ENCODE peak calls at places on chromosome 14, in eight cellular contexts. X is stomach; G is CD8-positive, alpha-beta T cell; T is heart left ventricle; H is EL; P is astrocyte of the hippocampus; U is kidney tubule cell; Q is globus pallidus. B is an unnamed sample.

GRCh38 chr14:22555573-22556011 is 33.4 kb downstream of the DAD1 start:
- DNase-seq in X (no peak), G (peak; percentile 54), T (no peak), H (no peak), P (no peak), U (peak; percentile 79), Q (no peak), B (no peak)

GRCh38 chr14:64855732-64856527 is 23.8 kb downstream of the SPTB start:
- DNase-seq in X (no peak), G (no peak), T (no peak), H (no peak), P (no peak), U (no peak), Q (no peak), B (no peak)

GRCh38 chr14:103550451-103551337 is 11.8 kb downstream of the BAG5 start:
- DNase-seq in X (no peak), G (no peak), T (peak; percentile 31), H (no peak), P (peak; percentile 29), U (peak; percentile 84), Q (no peak), B (no peak)

GRCh38 chr14:91745329-91745728 is 13.4 kb upstream of the CATSPERB start:
- DNase-seq in X (no peak), G (no peak), T (no peak), H (no peak), P (no peak), U (no peak), Q (no peak), B (no peak)

GRCh38 chr14:67782090-67782489 is 34.3 kb downstream of the ZFYVE26 start:
- DNase-seq in X (no peak), G (no peak), T (no peak), H (no peak), P (no peak), U (no peak), Q (no peak), B (no peak)

GRCh38 chr14:89025581-89026236 is 201.3 kb downstream of the TTC8 start:
- DNase-seq in X (no peak), G (no peak), T (no peak), H (peak; percentile 23), P (no peak), U (no peak), Q (no peak), B (no peak)

GRCh38 chr14:90652626-90653025 is 163.6 kb downstream of the TTC7B start:
- DNase-seq in X (no peak), G (no peak), T (no peak), H (no peak), P (no peak), U (no peak), Q (no peak), B (no peak)

GRCh38 chr14:83638725-83639124 is 1891.2 kb upstream of the FLRT2 start:
- DNase-seq in X (no peak), G (no peak), T (no peak), H (no peak), P (no peak), U (no peak), Q (no peak), B (no peak)

GRCh38 chr14:49306152-49306751 is 279.9 kb downstream of the RPS29 start:
- DNase-seq in X (no peak), G (no peak), T (no peak), H (peak; percentile 2), P (peak; percentile 41), U (peak; percentile 35), Q (no peak), B (no peak)

GRCh38 chr14:23140389-23140788 is 21.3 kb upstream of the CEBPE start:
- DNase-seq in X (no peak), G (no peak), T (no peak), H (no peak), P (no peak), U (no peak), Q (no peak), B (no peak)

GRCh38 chr14:22332671-22333407 is 256.2 kb downstream of the DAD1 start:
- DNase-seq in X (no peak), G (no peak), T (no peak), H (no peak), P (no peak), U (no peak), Q (no peak), B (no peak)

GRCh38 chr14:50363734-50364113 is 33.0 kb downstream of the CDKL1 start:
- DNase-seq in X (no peak), G (peak; percentile 48), T (no peak), H (peak; percentile 36), P (no peak), U (peak; percentile 65), Q (no peak), B (no peak)

GRCh38 chr14:20418501-20418909 is 5.2 kb upstream of the TEP1 start:
- DNase-seq in X (peak; percentile 35), G (no peak), T (no peak), H (no peak), P (no peak), U (no peak), Q (no peak), B (no peak)

GRCh38 chr14:51638071-51638944 is 13.4 kb upstream of the FRMD6 start:
- DNase-seq in X (no peak), G (no peak), T (no peak), H (peak; percentile 93), P (peak; percentile 68), U (peak; percentile 92), Q (no peak), B (no peak)

GRCh38 chr14:95204705-95205104 is 47.4 kb upstream of the DICER1 start:
- DNase-seq in X (no peak), G (no peak), T (no peak), H (no peak), P (no peak), U (no peak), Q (no peak), B (peak; percentile 44)

GRCh38 chr14:53209370-53209769 is 56.2 kb upstream of the DDHD1 start:
- DNase-seq in X (no peak), G (no peak), T (no peak), H (no peak), P (no peak), U (no peak), Q (peak; percentile 50), B (no peak)